ENCODE peak calls at places on chromosomes 2 and 18, in seven cellular contexts. J, Q, I, R, F, Y and K are unnamed samples.

GRCh38 chr2:98556634-98557033 is 51.7 kb downstream of the COA5 start:
- DNase-seq in J (no peak), Q (no peak), I (no peak), R (no peak), F (no peak), Y (no peak), K (no peak)

GRCh38 chr2:235616846-235617245 is 123.0 kb downstream of the AGAP1 start:
- DNase-seq in J (no peak), Q (no peak), I (no peak), R (peak), F (no peak), Y (no peak), K (no peak)

GRCh38 chr2:235536711-235537110 is 42.9 kb downstream of the AGAP1 start:
- DNase-seq in J (no peak), Q (no peak), I (no peak), R (no peak), F (no peak), Y (no peak), K (no peak)

GRCh38 chr2:165745916-165746315 is 48.1 kb downstream of the GALNT3 start:
- DNase-seq in J (no peak), Q (no peak), I (no peak), R (peak), F (peak), Y (no peak), K (peak)

GRCh38 chr2:223545406-223545805 is 56.8 kb downstream of the SCG2 start:
- DNase-seq in J (no peak), Q (no peak), I (no peak), R (no peak), F (no peak), Y (no peak), K (no peak)

GRCh38 chr2:126889071-126889470 is 9.6 kb upstream of the TEX51 start:
- DNase-seq in J (no peak), Q (no peak), I (no peak), R (no peak), F (no peak), Y (no peak), K (no peak)

GRCh38 chr2:7357993-7358392 is 440.8 kb downstream of the RNF144A start:
- DNase-seq in J (no peak), Q (no peak), I (no peak), R (no peak), F (no peak), Y (no peak), K (no peak)

GRCh38 chr18:49168970-49169619 is 218.3 kb upstream of the SMAD7 start:
- DNase-seq in J (no peak), Q (no peak), I (no peak), R (no peak), F (no peak), Y (no peak), K (no peak)

GRCh38 chr2:216206041-216206699 is 97.0 kb downstream of the XRCC5 start:
- DNase-seq in J (no peak), Q (no peak), I (no peak), R (no peak), F (no peak), Y (no peak), K (no peak)

GRCh38 chr18:34223893-34224422 is 755 bp downstream of the NOL4 start:
- DNase-seq in J (no peak), Q (no peak), I (no peak), R (peak), F (no peak), Y (peak), K (no peak)

GRCh38 chr2:207480521-207481034 is 49.2 kb upstream of the CREB1 start:
- DNase-seq in J (no peak), Q (no peak), I (no peak), R (no peak), F (no peak), Y (no peak), K (no peak)

GRCh38 chr2:237438082-237438925 is 24.3 kb upstream of the COL6A3 start:
- DNase-seq in J (no peak), Q (no peak), I (no peak), R (peak), F (peak), Y (no peak), K (no peak)

GRCh38 chr2:15546297-15547098 is 14.6 kb downstream of the NBAS start:
- DNase-seq in J (no peak), Q (no peak), I (no peak), R (no peak), F (no peak), Y (no peak), K (no peak)
- TF ChIP-seq CTCF in J (no peak), Q (no peak), I (no peak), R (peak), F (peak), Y (peak), K (no peak)

DNA sequence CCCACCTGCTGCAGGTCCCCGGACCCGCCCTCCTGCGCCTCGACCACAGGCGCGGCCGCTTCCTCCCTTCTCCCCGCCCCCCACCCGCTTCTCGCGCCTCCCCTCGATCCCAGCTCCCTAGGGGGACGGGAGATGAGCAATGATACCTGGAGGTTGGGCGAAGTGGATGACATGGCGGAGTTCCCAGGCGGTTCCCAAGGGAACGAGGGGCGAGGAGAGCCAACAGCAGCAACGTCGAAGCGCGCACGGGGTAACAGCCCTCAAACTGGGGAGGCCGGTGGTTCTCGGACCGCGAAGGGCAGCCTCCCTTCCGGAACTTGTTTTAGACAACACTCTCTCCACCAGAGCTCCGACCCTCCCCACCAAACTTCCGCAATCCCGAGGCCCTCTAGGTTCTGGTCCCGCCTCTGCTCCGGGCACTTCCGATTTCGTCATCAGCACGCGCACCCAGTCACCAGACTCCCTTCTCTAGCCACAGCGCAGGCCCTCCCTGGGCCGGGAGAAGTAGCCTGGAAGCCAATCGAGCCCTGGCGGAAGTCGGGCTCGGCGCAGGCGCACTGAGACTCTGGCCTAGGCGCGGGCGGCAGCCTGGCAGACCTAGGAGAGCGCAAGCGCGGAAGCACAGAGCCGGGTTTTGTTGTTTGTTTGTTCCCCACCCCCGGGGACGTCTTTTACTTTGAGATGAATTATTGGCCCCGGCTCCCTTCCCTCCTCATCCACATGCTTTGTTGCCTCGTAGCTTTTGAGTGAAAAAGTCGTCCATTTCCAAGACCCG is at the start of gene VPS4B:
- DNase-seq in J (peak), Q (peak), I (peak), R (peak), F (peak), Y (peak), K (peak)
- TF ChIP-seq CTCF in J (no peak), Q (no peak), I (peak), R (no peak), F (no peak), Y (no peak), K (no peak)

DNA sequence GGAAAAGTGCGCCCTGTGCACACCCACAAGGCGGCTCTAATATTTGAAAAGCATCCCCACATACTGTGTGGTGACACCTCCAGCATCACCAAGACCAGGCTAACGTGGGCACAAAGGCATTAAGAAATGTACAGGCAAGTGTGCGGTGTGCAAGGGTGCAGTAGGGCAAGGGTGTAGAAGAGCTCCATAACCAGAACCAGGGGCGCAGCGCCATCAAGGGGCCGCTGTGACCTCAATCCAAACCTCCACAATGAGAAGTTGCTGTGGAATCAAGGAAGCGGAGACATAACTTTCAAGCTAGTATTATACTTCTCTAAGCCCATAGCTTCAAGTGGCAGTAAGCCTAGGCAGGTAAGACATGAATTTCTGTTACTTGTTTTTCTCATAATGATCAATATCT is 13.0 kb downstream of the L3MBTL4 start:
- DNase-seq in J (no peak), Q (no peak), I (no peak), R (no peak), F (no peak), Y (peak), K (no peak)
- TF ChIP-seq CTCF in J (peak), Q (no peak), I (peak), R (no peak), F (no peak), Y (peak), K (no peak)

DNA sequence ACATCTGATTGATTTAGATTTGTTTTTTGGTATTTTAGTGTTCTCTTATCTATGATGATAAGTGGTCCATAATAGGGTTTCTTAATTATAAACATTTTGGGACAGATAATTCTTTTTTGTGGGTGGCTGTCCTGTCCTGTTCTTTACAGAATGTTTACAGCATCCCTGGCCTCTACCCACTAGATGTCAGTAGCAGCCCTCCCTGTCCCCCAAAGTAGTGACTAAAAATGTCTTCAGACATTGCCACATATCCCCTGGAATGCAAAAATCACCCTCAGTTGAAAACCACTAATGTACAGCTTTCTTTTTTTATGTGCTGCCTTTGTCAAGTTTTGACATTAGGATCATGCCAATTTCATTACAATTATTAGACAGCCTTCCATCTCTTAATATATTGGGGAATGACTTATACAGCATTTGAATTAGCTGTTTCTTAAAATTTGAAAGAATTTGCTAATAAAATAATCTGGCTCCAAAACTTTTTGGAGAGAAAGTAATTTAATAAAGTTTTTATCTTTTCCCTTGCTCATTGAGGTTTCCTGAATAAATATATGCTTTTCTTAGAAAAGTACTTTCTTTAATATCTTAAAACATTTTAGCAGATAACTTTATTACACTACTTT is 19.5 kb downstream of the WIPF1 start:
- DNase-seq in J (peak), Q (no peak), I (no peak), R (peak), F (peak), Y (peak), K (peak)
- TF ChIP-seq CTCF in J (peak), Q (no peak), I (peak), R (peak), F (peak), Y (peak), K (peak)

GRCh38 chr2:21033237-21034155 is 10.4 kb downstream of the APOB start:
- DNase-seq in J (no peak), Q (no peak), I (no peak), R (no peak), F (no peak), Y (no peak), K (no peak)
- TF ChIP-seq CTCF in J (no peak), Q (no peak), I (no peak), R (no peak), F (no peak), Y (no peak), K (no peak)

DNA sequence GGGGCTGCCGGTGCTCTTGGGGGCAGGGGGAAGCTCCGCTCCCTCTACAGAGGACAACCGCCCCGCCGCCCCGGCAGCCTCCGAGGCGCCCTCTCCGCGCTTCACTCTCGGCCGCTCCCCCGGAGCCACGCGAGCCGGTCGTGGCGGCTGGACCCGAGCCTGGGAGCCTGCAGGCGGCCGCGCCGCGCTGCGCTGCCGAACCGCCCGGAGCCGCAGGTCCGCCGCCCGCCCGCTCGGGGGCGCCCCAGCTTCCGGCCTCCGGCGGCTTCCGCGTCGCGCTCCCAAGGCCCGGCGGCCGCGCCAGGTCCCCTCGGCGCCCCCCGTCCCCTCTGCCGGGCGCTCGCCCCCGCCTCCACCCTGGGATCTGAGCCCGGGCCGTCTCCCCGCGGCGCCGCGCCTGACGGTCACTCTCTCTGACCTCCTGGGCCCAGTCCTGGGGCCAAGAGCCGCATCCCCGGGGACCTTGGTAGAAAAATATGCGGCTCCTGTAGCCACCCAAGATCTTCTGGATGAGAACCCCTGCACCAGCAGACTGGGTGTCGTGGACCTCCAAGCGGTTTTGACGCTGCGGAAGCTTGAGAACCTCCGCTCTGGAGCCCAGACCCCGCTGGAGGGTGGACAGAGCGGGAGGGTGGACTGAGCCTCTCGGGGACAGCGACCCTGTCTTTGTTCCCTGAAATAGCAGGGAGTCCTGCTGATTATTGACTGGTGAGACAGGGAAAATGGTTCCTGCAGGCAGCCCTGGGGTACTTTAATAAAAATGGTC is 44.3 kb downstream of the SERTAD2 start:
- DNase-seq in J (peak), Q (peak), I (peak), R (peak), F (peak), Y (peak), K (no peak)
- TF ChIP-seq CTCF in J (peak), Q (no peak), I (peak), R (peak), F (peak), Y (peak), K (no peak)

DNA sequence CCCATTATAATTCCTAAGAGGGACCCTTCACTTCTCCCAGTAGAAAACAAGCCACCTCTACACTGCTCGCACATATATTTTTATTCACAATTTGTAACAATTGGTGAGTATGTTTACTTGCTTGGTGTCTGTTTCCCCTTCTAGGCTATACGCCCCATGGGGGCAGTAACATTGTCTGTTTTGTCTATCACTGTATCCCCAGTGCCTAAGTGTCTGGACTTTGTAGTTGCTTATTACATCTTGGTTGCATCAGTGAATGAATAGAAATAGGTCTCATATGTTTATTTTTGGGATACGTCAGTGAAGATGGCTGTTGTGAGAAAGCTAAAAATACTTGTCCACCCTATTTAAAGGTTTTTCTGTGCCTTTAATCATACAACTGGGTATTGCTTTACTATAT is 87.4 kb upstream of the ITGB6 start:
- DNase-seq in J (peak), Q (no peak), I (no peak), R (peak), F (no peak), Y (no peak), K (no peak)
- TF ChIP-seq CTCF in J (no peak), Q (no peak), I (no peak), R (no peak), F (no peak), Y (no peak), K (no peak)

GRCh38 chr2:152525277-152525838 is 190.4 kb downstream of the FMNL2 start:
- DNase-seq in J (peak), Q (no peak), I (no peak), R (peak), F (peak), Y (no peak), K (peak)
- TF ChIP-seq CTCF in J (no peak), Q (no peak), I (no peak), R (no peak), F (no peak), Y (no peak), K (no peak)

GRCh38 chr2:174333017-174333501 is 1.7 kb upstream of the SP9 start:
- DNase-seq in J (no peak), Q (no peak), I (no peak), R (no peak), F (no peak), Y (peak), K (no peak)
- TF ChIP-seq CTCF in J (no peak), Q (no peak), I (no peak), R (no peak), F (no peak), Y (no peak), K (no peak)